ENCODE peak calls at places on chromosomes 13 and 19, in four cellular contexts. One of them, this sample, is unnamed.
A peak's percentile ranks its signal among the peaks of the same experiment; 100 is the strongest.

GRCh38 chr13:70249332-70250064 is 141.2 kb upstream of the KLHL1 start:
- DNase-seq in GM10248: no peak
- DNase-seq in endothelial cell of umbilical vein: peak; percentile 53
- DNase-seq in thoracic aorta: no peak
- DNase-seq in this sample: no peak

GRCh38 chr13:91142572-91142971 is 204.9 kb upstream of the MIR17HG start:
- DNase-seq in GM10248: no peak
- DNase-seq in endothelial cell of umbilical vein: no peak
- DNase-seq in thoracic aorta: no peak
- DNase-seq in this sample: no peak

GRCh38 chr19:31096047-31096446 is 253.2 kb downstream of the TSHZ3 start:
- DNase-seq in GM10248: no peak
- DNase-seq in endothelial cell of umbilical vein: no peak
- DNase-seq in thoracic aorta: no peak
- DNase-seq in this sample: no peak

GRCh38 chr19:51367565-51368365 is 1.0 kb downstream of the CLDND2 start:
- DNase-seq in GM10248: peak; percentile 99
- DNase-seq in endothelial cell of umbilical vein: peak; percentile 99
- DNase-seq in thoracic aorta: peak; percentile 99
- DNase-seq in this sample: peak; percentile 97

GRCh38 chr13:107203146-107203847 is 635.4 kb upstream of the ARGLU1 start:
- DNase-seq in GM10248: peak; percentile 21
- DNase-seq in endothelial cell of umbilical vein: peak; percentile 82
- DNase-seq in thoracic aorta: no peak
- DNase-seq in this sample: no peak

GRCh38 chr13:113794086-113794485 is 35.1 kb downstream of the TMEM255B start:
- DNase-seq in GM10248: no peak
- DNase-seq in endothelial cell of umbilical vein: no peak
- DNase-seq in thoracic aorta: no peak
- DNase-seq in this sample: peak; percentile 43

GRCh38 chr13:33312150-33312908 is 26.8 kb upstream of the STARD13 start:
- DNase-seq in GM10248: no peak
- DNase-seq in endothelial cell of umbilical vein: peak; percentile 48
- DNase-seq in thoracic aorta: no peak
- DNase-seq in this sample: no peak

GRCh38 chr13:56187331-56187730 is 953.4 kb upstream of the PRR20A start:
- DNase-seq in GM10248: no peak
- DNase-seq in endothelial cell of umbilical vein: no peak
- DNase-seq in thoracic aorta: no peak
- DNase-seq in this sample: no peak

GRCh38 chr13:44109986-44110640 is 230.4 kb downstream of the LACC1 start:
- DNase-seq in GM10248: no peak
- DNase-seq in endothelial cell of umbilical vein: no peak
- DNase-seq in thoracic aorta: no peak
- DNase-seq in this sample: no peak

GRCh38 chr13:31409678-31410356 is 210.0 kb downstream of the B3GLCT start:
- DNase-seq in GM10248: no peak
- DNase-seq in endothelial cell of umbilical vein: no peak
- DNase-seq in thoracic aorta: no peak
- DNase-seq in this sample: no peak

GRCh38 chr19:13953021-13953531 is 767 bp downstream of the DCAF15 start:
- DNase-seq in GM10248: no peak
- DNase-seq in endothelial cell of umbilical vein: peak; percentile 15
- DNase-seq in thoracic aorta: no peak
- DNase-seq in this sample: no peak
- TF ChIP-seq CTCF in GM10248: no peak
- TF ChIP-seq CTCF in endothelial cell of umbilical vein: no peak
- TF ChIP-seq CTCF in thoracic aorta: no peak
- TF ChIP-seq CTCF in this sample: no peak

GRCh38 chr13:60372141-60372540 is 24.9 kb upstream of the TDRD3 start:
- DNase-seq in GM10248: no peak
- DNase-seq in endothelial cell of umbilical vein: no peak
- DNase-seq in thoracic aorta: no peak
- DNase-seq in this sample: no peak

GRCh38 chr13:60363288-60363687 is 33.7 kb upstream of the TDRD3 start:
- DNase-seq in GM10248: no peak
- DNase-seq in endothelial cell of umbilical vein: no peak
- DNase-seq in thoracic aorta: no peak
- DNase-seq in this sample: no peak

GRCh38 chr13:60370343-60370742 is 26.7 kb upstream of the TDRD3 start:
- DNase-seq in GM10248: no peak
- DNase-seq in endothelial cell of umbilical vein: no peak
- DNase-seq in thoracic aorta: no peak
- DNase-seq in this sample: no peak

GRCh38 chr13:60369242-60369641 is 27.8 kb upstream of the TDRD3 start:
- DNase-seq in GM10248: no peak
- DNase-seq in endothelial cell of umbilical vein: no peak
- DNase-seq in thoracic aorta: no peak
- DNase-seq in this sample: no peak
- TF ChIP-seq CTCF in GM10248: no peak
- TF ChIP-seq CTCF in endothelial cell of umbilical vein: no peak
- TF ChIP-seq CTCF in thoracic aorta: no peak
- TF ChIP-seq CTCF in this sample: peak; percentile 53

DNA sequence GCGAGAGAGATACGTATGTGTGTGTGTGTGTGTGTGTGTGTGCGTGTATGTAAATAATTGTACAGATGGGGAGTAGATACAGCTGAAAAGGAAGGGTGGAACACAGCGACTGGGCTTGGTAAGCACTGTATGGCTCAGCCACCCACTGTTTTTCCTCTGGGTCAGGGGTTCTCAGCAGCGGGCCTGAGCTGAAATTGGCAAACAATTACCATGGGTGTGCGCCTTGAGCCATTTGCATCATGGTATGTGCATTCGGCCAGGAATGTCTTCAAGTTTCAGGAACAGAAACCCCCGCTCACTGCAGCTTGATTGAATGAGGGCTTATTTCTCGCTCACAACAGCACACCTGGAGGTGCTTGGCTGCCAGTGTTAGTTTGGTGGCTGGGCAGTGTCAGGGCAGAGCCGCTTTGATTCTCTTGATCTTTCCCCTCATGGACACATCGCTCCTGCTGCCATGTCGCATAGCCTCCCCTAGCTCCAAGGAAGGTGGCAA is 126.7 kb downstream of the SIPA1L3 start:
- DNase-seq in GM10248: peak; percentile 81
- DNase-seq in endothelial cell of umbilical vein: no peak
- DNase-seq in thoracic aorta: no peak
- DNase-seq in this sample: no peak
- TF ChIP-seq CTCF in GM10248: no peak
- TF ChIP-seq CTCF in endothelial cell of umbilical vein: no peak
- TF ChIP-seq CTCF in thoracic aorta: no peak
- TF ChIP-seq CTCF in this sample: no peak

DNA sequence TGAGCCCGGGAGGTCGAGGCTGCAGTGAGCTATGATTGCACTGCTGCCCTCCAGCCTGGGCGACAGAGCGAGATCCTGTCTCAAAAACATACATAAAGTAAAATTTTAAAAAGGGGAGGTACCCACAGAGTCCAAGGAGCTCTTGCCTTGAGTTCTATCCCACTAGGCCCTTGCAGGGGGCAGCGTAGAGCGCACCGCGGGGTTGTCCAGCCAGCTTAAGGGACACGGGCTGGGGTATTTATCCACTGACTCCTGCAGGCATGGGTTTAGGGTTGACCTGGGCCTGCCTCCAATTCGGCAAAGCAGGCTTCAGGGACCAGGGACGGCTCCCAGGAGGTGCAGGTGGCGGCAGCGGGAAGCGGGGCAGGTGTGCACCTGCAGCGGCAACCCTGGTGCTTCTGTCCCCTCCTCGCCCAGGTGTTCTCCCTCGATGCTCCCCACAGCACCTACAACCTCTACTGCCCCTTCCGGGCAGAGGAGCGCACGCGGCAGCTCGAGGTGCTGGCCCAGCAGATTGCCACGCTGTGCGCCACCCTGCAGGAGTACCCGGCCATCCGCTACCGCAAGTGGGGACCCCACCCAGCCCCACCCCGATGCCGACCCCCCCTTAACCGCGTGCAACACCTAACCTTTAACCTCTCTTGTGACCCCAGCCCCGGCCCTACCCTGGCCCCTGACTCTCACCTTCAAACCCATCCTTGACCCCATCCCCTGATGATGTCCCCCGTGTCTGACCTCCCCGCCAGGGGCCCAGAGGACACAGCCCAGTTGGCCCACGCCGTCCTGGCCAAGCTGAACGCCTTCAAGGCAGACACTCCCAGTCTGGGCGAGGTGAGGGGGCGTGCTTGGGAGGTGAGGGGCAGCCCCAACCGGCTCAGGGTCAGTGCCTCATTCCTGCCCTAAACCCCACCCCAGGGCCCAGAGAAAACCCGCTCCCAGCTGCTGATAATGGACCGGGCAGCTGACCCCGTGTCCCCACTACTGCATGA is 4.7 kb downstream of the STXBP2 start:
- DNase-seq in GM10248: no peak
- DNase-seq in endothelial cell of umbilical vein: no peak
- DNase-seq in thoracic aorta: no peak
- DNase-seq in this sample: no peak
- TF ChIP-seq CTCF in GM10248: no peak
- TF ChIP-seq CTCF in endothelial cell of umbilical vein: no peak
- TF ChIP-seq CTCF in thoracic aorta: no peak
- TF ChIP-seq CTCF in this sample: no peak

GRCh38 chr13:45464687-45465453 is at the start of gene COG3:
- DNase-seq in GM10248: peak; percentile 97
- DNase-seq in endothelial cell of umbilical vein: peak; percentile 96
- DNase-seq in thoracic aorta: peak; percentile 81
- DNase-seq in this sample: peak; percentile 93
- TF ChIP-seq CTCF in GM10248: peak; percentile 17
- TF ChIP-seq CTCF in endothelial cell of umbilical vein: peak; percentile 25
- TF ChIP-seq CTCF in thoracic aorta: no peak
- TF ChIP-seq CTCF in this sample: peak; percentile 47

DNA sequence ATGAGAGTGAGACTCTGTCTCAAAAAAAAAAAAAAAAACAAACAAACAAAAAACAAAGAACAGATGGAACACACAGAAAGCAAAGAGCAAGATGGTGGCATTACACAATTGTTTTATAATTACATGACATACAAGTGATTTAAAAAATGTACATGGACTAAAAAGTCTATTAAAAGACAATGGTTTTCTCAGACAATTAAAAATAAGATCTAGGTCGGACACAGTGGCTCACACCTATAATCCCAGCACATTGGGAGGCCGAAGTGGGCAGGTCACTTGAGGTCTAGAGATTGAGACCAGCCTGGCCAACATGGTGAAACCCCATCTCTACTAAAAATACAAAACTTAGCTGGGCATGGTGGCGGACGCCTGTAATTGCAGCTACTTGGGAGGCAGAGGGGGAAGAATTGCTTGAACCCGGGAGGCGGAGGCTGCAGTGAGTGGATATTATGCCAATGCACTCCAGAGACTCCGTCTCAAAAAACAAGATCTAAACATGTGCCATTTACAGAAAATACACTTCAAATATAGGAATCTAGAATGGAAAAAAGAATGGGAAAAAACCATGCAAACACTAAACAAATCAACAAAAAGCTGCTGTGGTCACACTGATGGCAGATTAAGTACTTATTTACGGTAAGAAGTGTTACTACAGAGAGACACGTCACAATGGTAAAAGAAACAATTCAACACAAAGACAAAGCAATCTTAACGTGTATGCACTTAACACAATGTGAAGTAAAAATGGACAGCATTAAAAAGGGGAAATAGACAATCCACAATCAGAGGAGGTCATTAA is 26.7 kb downstream of the MIER2 start:
- DNase-seq in GM10248: no peak
- DNase-seq in endothelial cell of umbilical vein: no peak
- DNase-seq in thoracic aorta: no peak
- DNase-seq in this sample: no peak
- TF ChIP-seq CTCF in GM10248: no peak
- TF ChIP-seq CTCF in endothelial cell of umbilical vein: no peak
- TF ChIP-seq CTCF in thoracic aorta: no peak
- TF ChIP-seq CTCF in this sample: no peak

This sample was measured in CD14-positive monocyte.